ENCODE peak calls at places on chromosomes 6 and 20, in seven cellular contexts. M is epithelial cell of proximal tubule; N is colonic mucosa; K is transverse colon; Z is heart right ventricle; C is CD8-positive, alpha-beta T cell; Y is HFF-Myc. I is an unnamed sample.

GRCh38 chr20:40938020-40938419 is 90.6 kb upstream of the TOP1 start:
- DNase-seq in Z (no peak), K (no peak), Y (no peak), N (no peak), C (no peak), M (no peak), I (no peak)

GRCh38 chr6:78483546-78483945 is 383.8 kb upstream of the IRAK1BP1 start:
- DNase-seq in Z (no peak), K (no peak), C (no peak), M (no peak), N (no peak), Y (no peak), I (peak)

GRCh38 chr6:12749531-12750379 is 33.2 kb downstream of the PHACTR1 start:
- DNase-seq in K (no peak), C (no peak), Z (peak), N (no peak), Y (no peak), M (no peak), I (no peak)

GRCh38 chr20:8854566-8854965 is 214.3 kb upstream of the PLCB4 start:
- DNase-seq in N (peak), C (no peak), K (peak), Y (no peak), M (no peak), Z (peak), I (peak)

GRCh38 chr6:139909992-139910391 is 535.5 kb upstream of the CITED2 start:
- DNase-seq in Z (no peak), Y (no peak), M (no peak), K (no peak), N (no peak), C (no peak), I (no peak)

GRCh38 chr20:14604143-14604542 is 266.7 kb upstream of the FLRT3 start:
- DNase-seq in C (no peak), M (no peak), N (no peak), Y (no peak), K (no peak), Z (no peak), I (no peak)

GRCh38 chr6:110492584-110492983 is 16.2 kb upstream of the SLC22A16 start:
- DNase-seq in M (no peak), Z (no peak), C (no peak), K (no peak), N (no peak), Y (no peak), I (no peak)

GRCh38 chr20:61960836-61961235 is 104.8 kb downstream of the TAF4 start:
- DNase-seq in K (no peak), C (no peak), Z (no peak), N (no peak), M (no peak), Y (no peak), I (no peak)

GRCh38 chr6:142771162-142771561 is 173.8 kb downstream of the HIVEP2 start:
- DNase-seq in M (no peak), Y (no peak), C (no peak), N (no peak), Z (no peak), K (no peak), I (no peak)

GRCh38 chr20:58246346-58246745 is 17.9 kb upstream of the ANKRD60 start:
- DNase-seq in Y (no peak), N (no peak), Z (no peak), M (no peak), C (no peak), K (no peak), I (peak)

GRCh38 chr6:9204171-9204570 is 768.8 kb upstream of the SLC35B3 start:
- DNase-seq in Y (peak), Z (no peak), N (no peak), C (no peak), M (peak), K (no peak), I (peak)

GRCh38 chr20:49567421-49568256 is at the start of gene PTGIS:
- DNase-seq in M (no peak), Y (no peak), K (no peak), Z (peak), N (no peak), C (no peak), I (no peak)

GRCh38 chr6:81515562-81516453 is 236.7 kb downstream of the TENT5A start:
- DNase-seq in M (no peak), N (no peak), C (no peak), Y (peak), Z (no peak), K (no peak), I (peak)

GRCh38 chr6:3228046-3228671 is 706 bp upstream of the TUBB2B start:
- DNase-seq in K (no peak), M (no peak), Y (no peak), Z (no peak), N (no peak), C (no peak), I (no peak)

GRCh38 chr20:46833360-46833759 is 61.3 kb upstream of the EYA2 start:
- DNase-seq in K (no peak), M (no peak), N (no peak), C (no peak), Z (no peak), Y (no peak), I (no peak)

GRCh38 chr20:24382775-24383174 is 86.7 kb upstream of the SYNDIG1 start:
- DNase-seq in C (no peak), M (no peak), Z (no peak), Y (no peak), K (peak), N (no peak), I (no peak)

GRCh38 chr20:50536333-50536732 is 26.1 kb downstream of the PTPN1 start:
- DNase-seq in K (no peak), M (no peak), C (no peak), Z (no peak), Y (no peak), N (no peak), I (no peak)

GRCh38 chr6:84847349-84848160 is 83.2 kb upstream of the TBX18 start:
- DNase-seq in M (no peak), Y (no peak), C (no peak), Z (no peak), K (no peak), N (no peak), I (peak)

GRCh38 chr6:75147512-75147911 is 58.3 kb downstream of the COL12A1 start:
- DNase-seq in K (no peak), C (no peak), Y (no peak), Z (no peak), M (no peak), N (no peak), I (no peak)

GRCh38 chr6:16684195-16684689 is 77.0 kb downstream of the ATXN1 start:
- DNase-seq in N (no peak), C (no peak), K (no peak), M (no peak), Z (no peak), Y (no peak), I (peak)

GRCh38 chr6:26345832-26346231 is 19.2 kb upstream of the BTN3A2 start:
- DNase-seq in Z (no peak), K (no peak), Y (no peak), M (no peak), N (no peak), C (no peak), I (no peak)

GRCh38 chr6:50030777-50031562 is 9.2 kb upstream of the DEFB110 start:
- DNase-seq in C (no peak), N (no peak), Y (no peak), M (no peak), K (no peak), Z (no peak), I (no peak)

GRCh38 chr6:136016228-136017225 is 165.0 kb downstream of the PDE7B start:
- DNase-seq in C (no peak), Z (no peak), M (no peak), N (no peak), K (no peak), Y (no peak), I (no peak)

GRCh38 chr6:37667050-37667814 is 30.5 kb downstream of the MDGA1 start:
- DNase-seq in M (no peak), Z (no peak), K (no peak), N (no peak), Y (no peak), C (no peak), I (no peak)

GRCh38 chr20:18313410-18313809 is 25.1 kb downstream of the ZNF133 start:
- DNase-seq in K (no peak), M (no peak), Z (no peak), N (no peak), Y (no peak), C (no peak), I (no peak)

GRCh38 chr6:170050591-170051041 is 240.3 kb downstream of the DLL1 start:
- DNase-seq in N (no peak), Y (no peak), Z (no peak), M (no peak), C (no peak), K (no peak), I (no peak)

GRCh38 chr20:63652192-63652980 is 838 bp downstream of the STMN3 start:
- DNase-seq in K (no peak), C (peak), M (no peak), N (no peak), Y (no peak), Z (peak), I (peak)

GRCh38 chr6:134303903-134304302 is 14.0 kb downstream of the SGK1 start:
- DNase-seq in K (no peak), N (no peak), M (no peak), Y (no peak), C (no peak), Z (no peak), I (no peak)

GRCh38 chr6:22627644-22628043 is 58.3 kb downstream of the HDGFL1 start:
- DNase-seq in Z (no peak), K (no peak), M (no peak), Y (no peak), N (no peak), C (no peak), I (no peak)

DNA sequence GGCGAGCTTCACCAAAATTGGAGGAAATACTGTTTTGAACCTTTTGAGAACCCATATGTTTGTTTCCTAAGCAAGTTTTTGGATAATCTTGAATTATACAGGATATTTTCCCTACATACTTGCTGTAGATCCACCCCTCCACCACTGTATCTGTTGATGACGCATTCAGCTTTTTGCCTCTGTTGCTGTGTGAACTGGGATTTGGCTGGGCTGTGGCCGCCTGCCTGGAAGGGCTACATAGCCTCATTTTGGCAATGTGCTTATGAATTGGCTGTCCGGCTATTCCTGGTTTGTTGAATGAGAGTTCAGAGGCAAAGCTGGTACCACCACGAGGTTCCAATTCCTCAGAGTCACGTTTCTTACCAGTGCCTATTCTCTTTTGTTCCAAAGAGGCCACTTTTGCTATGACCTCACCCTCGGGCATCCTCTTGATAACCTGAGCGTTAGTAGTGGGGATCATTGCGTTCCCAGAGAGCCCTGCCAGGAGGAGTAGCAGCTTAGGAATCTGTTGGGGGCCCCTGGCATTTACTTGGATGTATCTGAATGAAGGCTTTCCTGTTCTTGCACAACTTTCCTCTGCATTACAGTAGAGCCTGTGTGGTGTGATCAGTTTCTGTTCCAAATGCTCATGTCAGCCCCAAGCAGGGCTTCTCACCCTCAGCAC is 6.4 kb downstream of the FAM83D start:
- DNase-seq in Y (no peak), M (no peak), K (no peak), N (no peak), Z (no peak), C (no peak), I (peak)
- H3K4me3 ChIP-seq in Y (no peak), M (no peak), K (no peak), N (no peak), Z (no peak), C (no peak), I (peak)

GRCh38 chr6:108175176-108175591 is 9.4 kb downstream of the NR2E1 start:
- DNase-seq in N (no peak), C (no peak), M (no peak), Y (no peak), Z (no peak), K (no peak), I (no peak)

GRCh38 chr6:108174371-108175175 is 8.8 kb downstream of the NR2E1 start:
- DNase-seq in Z (no peak), K (no peak), M (no peak), Y (peak), N (no peak), C (peak), I (peak)

GRCh38 chr6:108171918-108172516 is 6.2 kb downstream of the NR2E1 start:
- DNase-seq in C (no peak), N (no peak), Z (no peak), K (no peak), Y (no peak), M (no peak), I (no peak)

GRCh38 chr6:108176281-108177089 is 10.7 kb downstream of the NR2E1 start:
- DNase-seq in Y (no peak), Z (no peak), K (no peak), N (no peak), C (no peak), M (no peak), I (no peak)

DNA sequence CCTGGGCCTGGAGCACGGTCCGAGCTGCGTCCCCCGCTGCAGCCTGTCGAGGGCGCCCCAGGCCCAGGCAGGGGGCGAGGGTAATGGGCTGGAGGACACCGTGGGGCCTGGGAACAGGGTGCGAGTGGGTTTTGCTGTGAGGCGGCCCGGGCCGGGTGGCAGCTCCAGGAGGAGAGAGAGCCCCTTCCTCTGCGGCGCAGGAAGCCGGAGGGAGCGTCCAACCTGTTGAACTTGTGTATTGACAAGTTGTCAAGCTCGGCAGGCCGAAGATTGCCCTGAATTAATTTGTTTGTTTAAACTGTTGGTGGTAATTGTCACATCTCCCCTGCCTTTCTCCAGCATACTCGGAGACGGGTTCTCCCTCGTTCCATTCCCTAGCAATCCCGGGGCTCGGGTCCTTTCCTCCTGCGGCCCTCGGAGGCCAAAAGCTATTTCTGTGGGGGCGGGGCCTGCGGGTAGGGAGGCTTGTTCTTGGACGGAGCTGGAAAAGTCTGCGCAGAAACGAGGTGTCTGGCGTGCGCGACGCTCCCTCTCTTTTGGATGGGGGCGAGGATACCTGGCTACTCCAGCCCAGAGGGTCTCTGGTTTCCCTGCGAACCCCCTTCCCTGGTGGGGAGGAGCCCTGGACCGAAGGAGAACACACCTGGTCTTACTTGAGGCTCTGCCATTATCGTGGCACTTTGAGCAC is 9.9 kb downstream of the NR2E1 start:
- DNase-seq in N (no peak), K (no peak), M (no peak), Y (no peak), Z (no peak), C (no peak), I (no peak)
- TF ChIP-seq CTCF in N (no peak), K (no peak), M (peak), Y (peak), Z (no peak), C (no peak), I (no peak)

GRCh38 chr6:15336905-15337583 is 91.2 kb downstream of the JARID2 start:
- DNase-seq in M (no peak), K (no peak), Z (no peak), C (no peak), Y (no peak), N (no peak), I (no peak)
- H3K4me3 ChIP-seq in M (no peak), K (no peak), Z (no peak), C (no peak), Y (no peak), N (no peak), I (no peak)

GRCh38 chr6:29968130-29968529 is 25.8 kb downstream of the HLA-A start:
- DNase-seq in M (no peak), Z (no peak), N (no peak), C (no peak), Y (peak), K (no peak), I (peak)

GRCh38 chr6:29965873-29966601 is 23.7 kb downstream of the HLA-A start:
- DNase-seq in Z (peak), M (no peak), N (peak), K (peak), Y (no peak), C (peak), I (peak)

GRCh38 chr6:29964904-29965872 is 22.9 kb downstream of the HLA-A start:
- DNase-seq in K (peak), Z (peak), N (peak), C (peak), Y (peak), M (no peak), I (peak)

GRCh38 chr6:29968905-29969304 is 26.6 kb downstream of the HLA-A start:
- DNase-seq in C (no peak), Z (no peak), N (no peak), M (no peak), Y (no peak), K (no peak), I (no peak)

GRCh38 chr6:29967379-29968010 is 25.2 kb downstream of the HLA-A start:
- DNase-seq in Z (no peak), N (peak), K (peak), Y (no peak), C (no peak), M (no peak), I (no peak)
- TF ChIP-seq CTCF in Z (no peak), N (peak), K (peak), Y (no peak), C (no peak), M (no peak), I (peak)

I was measured in fibroblast of pulmonary artery.